ENCODE peak calls at places on chromosomes 16 and 17, in four cellular contexts. E is hepatocyte, M is neural progenitor cell, W is GM23248. Q is an unnamed sample.

GRCh38 chr17:63699638-63700527 is at the start of gene LIMD2:
- DNase-seq in W (peak; percentile 58), M (peak; percentile 90), E (peak; percentile 62), Q (peak; percentile 37)

GRCh38 chr17:21689604-21690003 is 2.7 kb upstream of the KCNJ18 start:
- DNase-seq in W (peak; percentile 99), M (no peak), E (peak; percentile 57), Q (peak; percentile 81)

GRCh38 chr17:27466748-27467375 is 10.6 kb downstream of the KSR1 start:
- DNase-seq in E (no peak), W (no peak), M (no peak), Q (no peak)

GRCh38 chr16:12087901-12088364 is 111.4 kb downstream of the SNX29 start:
- DNase-seq in M (no peak), W (no peak), E (no peak), Q (no peak)

GRCh38 chr16:23826528-23827244 is 9.1 kb upstream of the PRKCB start:
- DNase-seq in M (no peak), W (no peak), E (no peak), Q (no peak)

GRCh38 chr17:40345161-40346034 is 19.1 kb downstream of the GJD3 start:
- DNase-seq in M (peak; percentile 90), W (peak; percentile 71), E (peak; percentile 89), Q (peak; percentile 59)

GRCh38 chr17:19411641-19412040 is 609 bp downstream of the RNF112 start:
- DNase-seq in M (no peak), E (no peak), W (peak; percentile 28), Q (no peak)

GRCh38 chr16:3141781-3142311 is 7.0 kb downstream of the ZNF213 start:
- DNase-seq in E (no peak), W (no peak), M (no peak), Q (no peak)

GRCh38 chr16:72990571-72990970 is 57.4 kb downstream of the ZFHX3 start:
- DNase-seq in M (no peak), E (no peak), W (no peak), Q (no peak)

GRCh38 chr16:83733301-83733700 is 74.5 kb upstream of the HSBP1 start:
- DNase-seq in M (no peak), E (no peak), W (no peak), Q (peak; percentile 86)

GRCh38 chr17:17086585-17086984 is 44.3 kb downstream of the MPRIP start:
- DNase-seq in M (no peak), W (no peak), E (no peak), Q (no peak)

GRCh38 chr17:47735536-47736011 is 2.5 kb downstream of the TBX21 start:
- DNase-seq in E (no peak), M (no peak), W (no peak), Q (no peak)

GRCh38 chr17:77484096-77484495 is 343.3 kb downstream of the SEC14L1 start:
- DNase-seq in E (no peak), W (no peak), M (no peak), Q (no peak)
- H4K20me1 ChIP-seq in E (peaks cover 54% of the 10 kb centered on the region), W (peaks cover 3% of the 10 kb centered on the region), M (peaks cover 38% of the 10 kb centered on the region), Q (peaks cover 5% of the 10 kb centered on the region)

DNA sequence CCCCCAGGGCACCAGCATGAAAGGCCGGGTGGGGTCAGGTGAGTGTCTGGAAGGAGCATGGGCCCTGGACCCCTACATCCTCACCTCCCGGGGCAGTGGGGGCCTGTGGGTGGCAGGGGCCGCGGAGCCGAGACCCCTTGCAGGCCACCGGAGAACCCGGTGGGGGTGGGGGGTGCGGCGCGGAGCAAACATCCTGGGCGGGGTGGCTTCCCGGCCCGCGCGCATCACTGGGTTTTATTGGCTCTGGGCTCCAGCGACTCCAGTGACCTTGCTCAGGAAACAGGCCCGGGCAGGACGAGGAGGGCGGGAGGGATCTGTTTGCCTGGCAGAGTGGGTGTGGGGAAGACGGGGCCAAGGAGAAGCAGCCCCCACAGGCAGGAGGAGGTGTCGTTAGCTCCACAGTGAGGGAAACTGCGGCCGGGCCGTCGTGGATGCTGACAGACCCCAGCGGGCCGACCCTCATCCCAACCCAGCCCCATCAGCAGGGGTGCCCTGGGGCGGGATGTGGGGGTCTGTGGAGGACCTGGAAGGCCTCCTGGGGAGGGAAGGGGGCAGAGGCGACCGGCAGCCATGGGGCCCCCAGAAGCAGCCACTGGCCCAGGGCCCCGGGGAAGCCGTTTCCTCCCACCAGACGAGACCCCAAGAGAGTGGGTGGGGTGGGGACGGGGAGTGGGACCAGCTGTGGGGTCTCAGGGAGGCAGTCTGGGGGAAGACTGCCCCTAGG is 10.6 kb downstream of the SSTR5 start:
- DNase-seq in W (no peak), M (no peak), E (no peak), Q (no peak)
- TF ChIP-seq EZH2 in W (no peak), M (no peak), E (no peak), Q (no peak)

GRCh38 chr16:50316848-50317630 is 50.7 kb downstream of the ADCY7 start:
- DNase-seq in E (no peak), M (no peak), W (peak; percentile 45), Q (no peak)
- H3K79me2 ChIP-seq in E (no peaks in the 10 kb centered on the region), M (no peaks in the 10 kb centered on the region), W (peaks cover 6% of the 10 kb centered on the region), Q (no peaks in the 10 kb centered on the region)

DNA sequence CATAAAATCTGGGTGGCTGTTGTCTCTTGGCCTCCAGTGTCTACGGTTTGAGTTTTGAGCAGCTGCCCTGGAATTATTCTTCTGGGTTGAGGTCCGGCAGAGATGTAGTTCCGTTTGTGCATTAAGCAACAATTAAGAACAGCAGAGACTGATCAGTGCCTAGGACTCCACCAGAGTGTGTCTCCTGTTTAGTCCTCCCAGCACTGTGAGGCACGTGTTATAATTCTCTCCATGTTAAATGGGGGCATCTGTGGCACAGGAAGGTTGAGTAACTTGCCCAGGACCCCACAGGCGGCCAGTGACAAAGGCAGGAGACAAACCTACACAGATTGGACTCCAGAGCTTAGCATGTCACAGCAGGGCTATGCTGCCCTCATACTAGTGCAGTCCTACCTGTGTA is 225.1 kb downstream of the CBLN1 start:
- DNase-seq in M (no peak), W (no peak), E (no peak), Q (no peak)
- H4K20me1 ChIP-seq in M (no peaks in the 10 kb centered on the region), W (no peaks in the 10 kb centered on the region), E (no peaks in the 10 kb centered on the region), Q (no peaks in the 10 kb centered on the region)

GRCh38 chr17:50468120-50469004 is at the start of gene CHAD:
- DNase-seq in W (peak; percentile 59), M (peak; percentile 54), E (no peak), Q (no peak)

GRCh38 chr17:50470451-50470850 is 1.8 kb upstream of the CHAD start:
- DNase-seq in M (no peak), E (no peak), W (no peak), Q (no peak)

GRCh38 chr17:50469671-50470305 is 1.1 kb upstream of the CHAD start:
- DNase-seq in W (no peak), E (no peak), M (no peak), Q (no peak)

GRCh38 chr17:50467855-50468119 is 893 bp downstream of the CHAD start:
- DNase-seq in M (no peak), W (no peak), E (no peak), Q (no peak)

GRCh38 chr17:50469005-50469605 is 425 bp upstream of the CHAD start:
- DNase-seq in W (peak; percentile 49), E (no peak), M (peak; percentile 39), Q (no peak)
- TF ChIP-seq EZH2 in W (peak; percentile 60), E (no peak), M (peak; percentile 81), Q (no peak)

DNA sequence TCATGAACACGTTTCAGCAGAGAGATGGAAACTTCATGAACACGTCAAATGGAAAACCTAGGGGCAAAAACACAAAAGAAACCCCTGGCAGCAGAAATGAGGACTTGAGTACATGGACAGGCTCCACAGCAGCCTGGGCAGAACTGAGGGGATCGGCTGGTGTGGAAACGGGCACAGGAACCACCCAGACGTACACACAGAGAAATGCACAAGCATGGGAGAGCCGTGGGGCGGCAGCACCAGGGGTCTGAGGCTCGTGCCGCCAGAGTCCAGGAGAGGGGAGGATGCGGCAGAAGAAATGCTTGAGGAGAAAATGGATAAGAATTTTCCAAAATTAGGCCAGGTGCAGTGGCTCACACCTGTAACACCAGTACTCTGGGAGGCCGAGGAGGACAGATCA is 30.0 kb downstream of the MAP1LC3B start:
- DNase-seq in W (no peak), E (no peak), M (no peak), Q (no peak)
- H3K79me2 ChIP-seq in W (peaks cover 37% of the 10 kb centered on the region), E (no peaks in the 10 kb centered on the region), M (peaks cover 3% of the 10 kb centered on the region), Q (peaks cover 1% of the 10 kb centered on the region)

DNA sequence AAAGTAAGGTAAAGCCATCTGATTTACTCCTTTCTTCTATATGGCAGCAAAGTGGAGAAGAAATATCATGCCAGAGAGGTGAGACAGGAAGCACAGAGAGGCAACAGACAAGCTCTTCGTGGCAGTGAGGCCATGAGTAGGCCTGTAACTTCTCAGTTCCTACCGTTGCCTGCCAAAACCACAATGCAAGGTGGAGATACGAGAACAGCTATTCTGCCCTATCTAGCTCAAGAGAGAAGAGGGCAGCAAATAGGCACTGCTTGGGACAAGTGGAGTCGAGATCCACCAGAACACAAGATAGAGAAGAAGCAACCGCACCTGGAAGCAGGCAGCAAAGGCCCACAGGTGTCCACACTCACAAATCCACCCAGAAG is 24.8 kb downstream of the RANBP10 start:
- DNase-seq in M (no peak), W (no peak), E (no peak), Q (no peak)
- H4K20me1 ChIP-seq in M (peaks cover 17% of the 10 kb centered on the region), W (no peaks in the 10 kb centered on the region), E (peaks cover 17% of the 10 kb centered on the region), Q (no peaks in the 10 kb centered on the region)

DNA sequence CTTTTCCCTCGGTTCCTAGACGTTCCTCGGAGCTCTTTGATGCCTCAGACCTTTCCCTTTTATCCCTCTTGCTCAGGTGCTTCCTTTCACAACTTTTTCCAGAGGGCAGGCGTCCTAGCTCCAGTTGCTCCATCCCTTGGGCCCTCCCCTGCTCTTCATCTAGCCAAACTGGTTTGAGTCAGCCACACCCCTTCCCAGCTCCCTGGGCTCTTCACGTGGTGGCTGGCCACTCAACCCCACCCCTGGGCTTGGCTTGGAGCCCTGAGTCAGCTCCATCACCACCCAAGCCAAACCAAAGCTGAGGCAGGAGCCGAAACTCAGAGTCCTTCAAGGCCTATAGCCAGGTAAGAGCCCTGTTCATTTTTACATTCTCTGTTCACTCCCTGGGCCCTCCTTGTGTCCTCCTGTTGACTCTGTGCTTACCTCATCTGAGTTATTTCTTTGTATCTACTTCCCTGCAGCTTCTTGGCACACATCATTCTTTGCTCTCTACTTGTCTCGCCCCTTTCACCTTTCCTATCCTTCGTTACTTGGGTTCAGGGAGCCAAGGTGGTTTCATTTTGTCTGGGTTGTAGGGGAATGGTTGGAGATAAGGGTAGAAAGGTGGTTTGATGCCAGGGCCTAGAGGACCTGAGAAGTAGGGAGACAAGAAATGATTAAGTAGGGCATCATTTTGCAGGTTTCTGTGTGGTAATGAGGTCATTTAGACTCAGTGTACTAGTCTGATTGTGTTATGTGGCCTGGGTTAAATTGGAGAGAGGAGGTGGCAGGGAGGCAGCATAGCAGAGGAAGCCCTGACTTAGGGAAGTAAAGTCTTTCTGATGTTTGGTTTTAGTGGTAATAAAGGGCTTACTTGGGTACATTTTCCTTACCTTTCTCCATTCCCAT is 7.6 kb upstream of the PHKG2 start:
- DNase-seq in W (peak; percentile 91), E (peak; percentile 87), M (no peak), Q (peak; percentile 87)
- TF ChIP-seq EZH2 in W (no peak), E (no peak), M (no peak), Q (no peak)

GRCh38 chr17:59361386-59361785 is 29.9 kb downstream of the YPEL2 start:
- DNase-seq in M (no peak), E (no peak), W (peak; percentile 97), Q (peak; percentile 96)
- H3K79me2 ChIP-seq in M (peaks cover 17% of the 10 kb centered on the region), E (peaks cover 77% of the 10 kb centered on the region), W (peaks cover 37% of the 10 kb centered on the region), Q (no peaks in the 10 kb centered on the region)

GRCh38 chr16:87831421-87832136 is 37.7 kb downstream of the SLC7A5 start:
- DNase-seq in W (no peak), M (no peak), E (no peak), Q (no peak)
- H4K20me1 ChIP-seq in W (no peaks in the 10 kb centered on the region), M (no peaks in the 10 kb centered on the region), E (no peaks in the 10 kb centered on the region), Q (no peaks in the 10 kb centered on the region)

Q was measured in fibroblast of lung.